ENCODE peak calls at places on chromosome 22, in ten cellular contexts. O is spleen, M is ovary, Z is endothelial cell, L is transverse colon, V is cardiac fibroblast, Y is epithelial cell of proximal tubule, G is heart right ventricle, K is fibroblast of mammary gland, H is HFFc6. B is an unnamed sample.
A peak's percentile ranks its signal among the peaks of the same experiment; 100 is the strongest.

GRCh38 chr22:33798401-33798800 is 121.9 kb downstream of the LARGE1 start:
- DNase-seq in V (no peak), O (no peak), M (no peak), Z (no peak), G (no peak), K (no peak), H (no peak), Y (no peak), L (no peak), B (no peak)

GRCh38 chr22:46687460-46687859 is 50.6 kb downstream of the CERK start:
- DNase-seq in L (no peak), Y (no peak), Z (no peak), K (no peak), H (no peak), M (no peak), V (no peak), G (peak; percentile 14), O (no peak), B (no peak)

GRCh38 chr22:46359362-46359761 is 23.8 kb downstream of the TRMU start:
- DNase-seq in L (peak; percentile 5), M (peak; percentile 16), O (peak; percentile 64), Y (no peak), V (no peak), H (no peak), Z (no peak), K (no peak), G (no peak), B (no peak)

GRCh38 chr22:30861131-30861530 is 107.4 kb downstream of the MORC2 start:
- DNase-seq in G (no peak), K (no peak), L (no peak), Y (no peak), Z (no peak), H (no peak), O (peak; percentile 43), M (no peak), V (no peak), B (no peak)

GRCh38 chr22:30890689-30891442 is 77.7 kb downstream of the MORC2 start:
- DNase-seq in M (no peak), Z (peak; percentile 55), K (peak; percentile 28), O (peak; percentile 74), Y (no peak), H (peak; percentile 21), G (no peak), V (peak; percentile 34), L (peak; percentile 41), B (no peak)

GRCh38 chr22:45341503-45341902 is 31.8 kb downstream of the FAM118A start:
- DNase-seq in O (no peak), H (no peak), Z (no peak), L (no peak), V (no peak), Y (no peak), M (no peak), G (no peak), K (no peak), B (no peak)

GRCh38 chr22:19341500-19341899 is 50.0 kb upstream of the CLTCL1 start:
- DNase-seq in K (no peak), V (no peak), L (no peak), H (no peak), Y (no peak), M (no peak), G (no peak), Z (no peak), O (no peak), B (no peak)

GRCh38 chr22:47398491-47398890 is 636.0 kb downstream of the TBC1D22A start:
- DNase-seq in G (no peak), Y (no peak), O (peak; percentile 46), K (no peak), M (no peak), L (no peak), V (no peak), H (no peak), Z (no peak), B (no peak)

GRCh38 chr22:43858156-43858895 is 4.0 kb downstream of the SULT4A1 start:
- DNase-seq in M (peak; percentile 11), V (no peak), K (no peak), G (no peak), H (no peak), Z (no peak), Y (no peak), L (no peak), O (peak; percentile 31), B (no peak)

GRCh38 chr22:19038728-19039447 is 83.3 kb downstream of the DGCR2 start:
- DNase-seq in O (peak; percentile 56), V (no peak), Z (no peak), Y (no peak), H (no peak), K (no peak), L (no peak), G (no peak), M (no peak), B (no peak)

GRCh38 chr22:25749420-25750169 is 7.6 kb downstream of the MYO18B start:
- DNase-seq in G (no peak), V (peak; percentile 25), O (no peak), K (no peak), Y (no peak), M (no peak), H (no peak), Z (no peak), L (no peak), B (no peak)

GRCh38 chr22:30254307-30254706 is 7.7 kb upstream of the LIF start:
- DNase-seq in Y (no peak), M (no peak), K (no peak), V (no peak), O (no peak), H (no peak), G (no peak), Z (no peak), L (no peak), B (no peak)

GRCh38 chr22:29480512-29481264 is 670 bp downstream of the NEFH start:
- DNase-seq in K (peak; percentile 58), L (no peak), Y (no peak), G (peak; percentile 27), O (no peak), H (no peak), Z (peak; percentile 72), M (peak; percentile 73), V (peak; percentile 71), B (no peak)

GRCh38 chr22:42805998-42806481 is 51.0 kb downstream of the ARFGAP3 start:
- DNase-seq in Z (no peak), V (peak; percentile 13), O (no peak), Y (no peak), M (no peak), K (no peak), G (no peak), L (no peak), H (no peak), B (no peak)

GRCh38 chr22:17672417-17672991 is 33.9 kb downstream of the BCL2L13 start:
- DNase-seq in H (peak; percentile 2), G (no peak), M (no peak), Z (no peak), Y (peak; percentile 40), L (no peak), K (no peak), V (no peak), O (no peak), B (no peak)

GRCh38 chr22:31616315-31616980 is 45.6 kb downstream of the PISD start:
- DNase-seq in V (no peak), Z (no peak), H (no peak), K (no peak), O (peak; percentile 85), G (no peak), M (no peak), L (no peak), Y (no peak), B (no peak)

GRCh38 chr22:22552630-22553029 is 6.4 kb downstream of the PRAME start:
- DNase-seq in M (no peak), K (no peak), O (no peak), G (no peak), Y (no peak), Z (peak; percentile 24), V (peak; percentile 12), L (no peak), H (no peak), B (no peak)
- TF ChIP-seq CTCF in M (no peak), K (no peak), O (no peak), G (no peak), Y (peak; percentile 15), Z (no peak), V (no peak), L (no peak), H (no peak), B (no peak)

GRCh38 chr22:49647346-49648026 is 180.2 kb downstream of the BRD1 start:
- DNase-seq in Z (no peak), L (no peak), G (no peak), Y (no peak), K (no peak), H (no peak), V (no peak), O (no peak), M (no peak), B (no peak)
- TF ChIP-seq CTCF in Z (no peak), L (no peak), G (no peak), Y (no peak), K (no peak), H (peak; percentile 11), V (no peak), O (no peak), M (no peak), B (no peak)

DNA sequence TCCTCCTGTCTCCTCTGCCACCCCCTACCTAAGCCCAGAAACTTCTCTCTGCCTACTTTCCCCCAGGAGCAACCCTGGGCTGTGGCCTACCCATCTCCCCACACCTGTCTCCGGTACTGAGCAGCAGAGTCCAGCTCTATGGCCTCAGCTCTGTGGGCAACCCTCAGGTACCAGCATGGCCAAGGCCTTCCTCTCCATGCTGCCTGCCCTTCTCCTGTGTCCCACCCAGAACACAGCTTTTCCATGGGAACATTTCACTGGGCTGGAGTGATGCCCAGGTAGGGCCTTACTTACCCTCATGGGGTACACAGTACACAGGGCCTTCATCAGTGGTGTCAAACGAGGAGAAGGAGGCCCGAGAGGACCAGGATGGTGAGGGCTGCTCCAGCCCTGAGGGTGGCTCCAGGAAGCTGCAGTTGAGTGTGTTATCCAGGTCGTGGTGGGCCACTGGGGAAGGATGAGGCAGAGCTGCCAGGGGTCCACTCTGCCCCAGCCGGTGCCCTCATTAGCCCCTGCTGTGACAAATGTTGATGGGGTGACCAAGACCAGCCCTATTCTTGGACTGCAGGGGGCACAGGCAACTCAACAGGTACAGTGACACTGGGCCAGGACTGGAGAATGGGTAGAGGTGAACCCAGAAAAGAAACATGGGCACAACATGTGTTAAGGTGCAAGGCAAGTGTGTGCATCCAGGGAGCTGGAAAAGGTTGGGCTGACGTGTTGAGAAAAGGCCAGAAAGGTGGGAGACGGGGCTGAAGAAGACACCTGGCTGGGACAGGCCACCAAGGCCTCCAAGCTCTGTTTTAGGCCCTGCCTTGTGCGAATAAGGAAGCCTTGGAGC is 10.3 kb downstream of the SCARF2 start:
- DNase-seq in G (no peak), Z (no peak), K (no peak), L (no peak), V (no peak), O (peak; percentile 69), H (no peak), M (peak; percentile 11), Y (no peak), B (no peak)
- TF ChIP-seq CTCF in G (no peak), Z (no peak), K (no peak), L (no peak), V (no peak), O (no peak), H (no peak), M (no peak), Y (no peak), B (no peak)

DNA sequence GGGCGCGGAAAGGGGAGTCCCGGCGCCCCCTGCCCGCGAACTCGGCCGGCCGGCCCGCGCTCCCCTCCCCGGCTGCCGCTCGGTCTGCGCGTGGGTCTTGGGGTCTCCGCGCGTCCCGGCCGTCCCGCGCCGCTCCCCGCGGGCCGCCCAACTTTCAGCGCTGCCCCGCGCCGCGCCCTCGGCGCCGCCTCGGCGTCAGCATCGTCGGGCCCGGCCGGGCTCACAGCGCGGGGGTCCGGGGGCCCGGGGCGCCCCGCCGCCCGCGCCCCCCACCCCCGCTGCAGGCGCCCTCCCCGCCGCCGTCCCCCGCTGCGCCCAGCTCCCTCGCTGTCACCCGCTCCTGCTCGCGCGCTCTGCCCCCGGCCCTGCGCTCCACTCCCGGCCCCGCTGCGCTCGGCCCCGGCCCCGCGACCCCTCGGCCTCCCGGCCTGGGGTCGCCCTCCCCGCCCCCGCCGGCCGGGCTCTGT is at the start of gene KCNJ4:
- DNase-seq in O (no peak), L (no peak), K (no peak), G (no peak), M (no peak), Z (no peak), H (no peak), Y (no peak), V (no peak), B (no peak)
- TF ChIP-seq CTCF in O (no peak), L (no peak), K (no peak), G (no peak), M (no peak), Z (no peak), H (no peak), Y (no peak), V (no peak), B (no peak)